ENCODE peak calls at places on chromosome 6, in four cellular contexts. G, A, H and B are unnamed samples.

GRCh38 chr6:169841251-169841650 is 89.8 kb downstream of the ERMARD start:
- DNase-seq in G (no peak), A (no peak), H (no peak), B (no peak)

GRCh38 chr6:155887431-155887830 is 431.8 kb upstream of the NOX3 start:
- DNase-seq in G (no peak), A (no peak), H (no peak), B (no peak)

GRCh38 chr6:20564269-20564668 is 30.0 kb downstream of the CDKAL1 start:
- DNase-seq in G (peak), A (no peak), H (no peak), B (no peak)

GRCh38 chr6:129206761-129207330 is 323.9 kb downstream of the LAMA2 start:
- DNase-seq in G (no peak), A (no peak), H (no peak), B (no peak)

GRCh38 chr6:27492776-27493175 is 19.9 kb upstream of the ZNF184 start:
- DNase-seq in G (no peak), A (no peak), H (no peak), B (no peak)

GRCh38 chr6:6218246-6219085 is 102.0 kb downstream of the F13A1 start:
- DNase-seq in G (no peak), A (no peak), H (no peak), B (no peak)

GRCh38 chr6:138800377-138801150 is 4.7 kb downstream of the ECT2L start:
- DNase-seq in G (no peak), A (no peak), H (no peak), B (no peak)

GRCh38 chr6:28207244-28208179 is 17.6 kb upstream of the ZSCAN9 start:
- DNase-seq in G (peak), A (no peak), H (no peak), B (no peak)

GRCh38 chr6:118324081-118324480 is 224.0 kb upstream of the PLN start:
- DNase-seq in G (no peak), A (no peak), H (no peak), B (no peak)

GRCh38 chr6:153131037-153131981 is at the start of gene RGS17:
- DNase-seq in G (peak), A (no peak), H (peak), B (no peak)

GRCh38 chr6:89410231-89411018 is 1.6 kb downstream of the RRAGD start:
- DNase-seq in G (peak), A (no peak), H (peak), B (no peak)

GRCh38 chr6:108966855-108967755 is 118.9 kb downstream of the ARMC2 start:
- DNase-seq in G (no peak), A (no peak), H (peak), B (no peak)

GRCh38 chr6:157531169-157531985 is 150.4 kb downstream of the ZDHHC14 start:
- DNase-seq in G (no peak), A (no peak), H (no peak), B (peak)

GRCh38 chr6:33410711-33411631 is at the start of gene PHF1:
- DNase-seq in G (peak), A (peak), H (peak), B (no peak)

GRCh38 chr6:33604941-33605854 is 15.9 kb upstream of the ITPR3 start:
- DNase-seq in G (no peak), A (no peak), H (no peak), B (no peak)

GRCh38 chr6:14540859-14541540 is 423.4 kb downstream of the CD83 start:
- DNase-seq in G (no peak), A (no peak), H (no peak), B (no peak)

GRCh38 chr6:36858407-36858981 is 16.1 kb downstream of the PPIL1 start:
- DNase-seq in G (no peak), A (peak), H (no peak), B (no peak)

GRCh38 chr6:110874880-110875547 is 429 bp downstream of the AMD1 start:
- DNase-seq in G (peak), A (peak), H (no peak), B (no peak)

GRCh38 chr6:15907914-15908518 is 220.9 kb upstream of the MYLIP start:
- DNase-seq in G (no peak), A (peak), H (no peak), B (no peak)

GRCh38 chr6:97440590-97441176 is 157.7 kb upstream of the MMS22L start:
- DNase-seq in G (no peak), A (no peak), H (peak), B (no peak)

GRCh38 chr6:167706313-167707109 is 120.2 kb upstream of the AFDN start:
- DNase-seq in G (peak), A (no peak), H (no peak), B (no peak)

GRCh38 chr6:170089937-170090335 is 200.9 kb downstream of the DLL1 start:
- DNase-seq in G (no peak), A (no peak), H (no peak), B (no peak)

GRCh38 chr6:6407061-6407723 is 86.7 kb upstream of the F13A1 start:
- DNase-seq in G (peak), A (no peak), H (no peak), B (no peak)

GRCh38 chr6:121838842-121839241 is 403.4 kb downstream of the GJA1 start:
- DNase-seq in G (no peak), A (no peak), H (no peak), B (no peak)

GRCh38 chr6:150813993-150814359 is 51.5 kb upstream of the MTHFD1L start:
- DNase-seq in G (peak), A (no peak), H (no peak), B (no peak)